ENCODE peak calls at places on chromosomes 3 and 15, in nine cellular contexts. K, P, Q, T, D, U, O, C and V are unnamed samples.
A peak's percentile ranks its signal among the peaks of the same experiment; 100 is the strongest.

GRCh38 chr3:50342818-50343633 is 2.4 kb upstream of the RASSF1 start:
- DNase-seq in K (no peak), P (no peak), Q (no peak), T (no peak), D (no peak), U (no peak), O (no peak), C (no peak), V (no peak)

GRCh38 chr3:122092460-122093165 is 37.5 kb downstream of the CD86 start:
- DNase-seq in K (no peak), P (no peak), Q (peak; percentile 50), T (no peak), D (no peak), U (no peak), O (peak; percentile 33), C (no peak), V (no peak)

GRCh38 chr3:136250862-136251460 is 821 bp downstream of the PCCB start:
- DNase-seq in K (peak; percentile 65), P (peak; percentile 46), Q (peak; percentile 9), T (peak; percentile 14), D (no peak), U (peak; percentile 51), O (peak; percentile 20), C (peak; percentile 48), V (peak; percentile 65)

GRCh38 chr3:69569520-69569919 is 169.7 kb upstream of the MITF start:
- DNase-seq in K (no peak), P (no peak), Q (no peak), T (no peak), D (no peak), U (no peak), O (no peak), C (no peak), V (no peak)

GRCh38 chr3:99355465-99355864 is 282.9 kb upstream of the COL8A1 start:
- DNase-seq in K (no peak), P (no peak), Q (no peak), T (no peak), D (no peak), U (no peak), O (no peak), C (no peak), V (no peak)

GRCh38 chr3:69079269-69080159 is 651 bp downstream of the UBA3 start:
- DNase-seq in K (no peak), P (no peak), Q (no peak), T (peak; percentile 19), D (no peak), U (no peak), O (no peak), C (peak; percentile 14), V (no peak)

GRCh38 chr15:63523306-63523990 is 19.1 kb downstream of the USP3 start:
- DNase-seq in K (no peak), P (no peak), Q (no peak), T (no peak), D (no peak), U (no peak), O (no peak), C (no peak), V (no peak)

GRCh38 chr15:62782100-62782791 is 260.3 kb upstream of the TPM1 start:
- DNase-seq in K (peak; percentile 12), P (peak; percentile 9), Q (no peak), T (no peak), D (no peak), U (no peak), O (peak; percentile 80), C (peak; percentile 74), V (peak; percentile 17)

GRCh38 chr3:138950701-138951100 is 3.7 kb downstream of the FOXL2NB start:
- DNase-seq in K (no peak), P (no peak), Q (no peak), T (no peak), D (no peak), U (no peak), O (no peak), C (no peak), V (no peak)

GRCh38 chr3:194675680-194676079 is 3.7 kb upstream of the LSG1 start:
- DNase-seq in K (no peak), P (no peak), Q (no peak), T (no peak), D (no peak), U (no peak), O (no peak), C (no peak), V (no peak)

GRCh38 chr15:68526269-68526668 is 52.5 kb upstream of the CORO2B start:
- DNase-seq in K (no peak), P (no peak), Q (no peak), T (no peak), D (no peak), U (no peak), O (no peak), C (no peak), V (no peak)

GRCh38 chr15:50128266-50128665 is 9.2 kb upstream of the ATP8B4 start:
- DNase-seq in K (peak; percentile 11), P (no peak), Q (no peak), T (no peak), D (no peak), U (no peak), O (no peak), C (no peak), V (no peak)

GRCh38 chr15:44195151-44195740 is at the start of gene FRMD5:
- DNase-seq in K (peak; percentile 84), P (peak; percentile 98), Q (peak; percentile 87), T (peak; percentile 72), D (peak; percentile 66), U (peak; percentile 88), O (peak; percentile 90), C (peak; percentile 97), V (peak; percentile 88)

GRCh38 chr15:42063122-42063848 is 31.1 kb downstream of the PLA2G4D start:
- DNase-seq in K (no peak), P (no peak), Q (no peak), T (no peak), D (no peak), U (no peak), O (no peak), C (no peak), V (no peak)

GRCh38 chr3:194265505-194265892 is 85.6 kb downstream of the CPN2 start:
- DNase-seq in K (peak; percentile 71), P (peak; percentile 62), Q (no peak), T (no peak), D (no peak), U (no peak), O (peak; percentile 34), C (peak; percentile 49), V (peak; percentile 50)

GRCh38 chr3:14418670-14419250 is 16.4 kb downstream of the SLC6A6 start:
- DNase-seq in K (no peak), P (no peak), Q (no peak), T (no peak), D (no peak), U (no peak), O (no peak), C (no peak), V (no peak)

GRCh38 chr3:79766474-79767193 is 1.2 kb downstream of the ROBO1 start:
- DNase-seq in K (no peak), P (no peak), Q (no peak), T (no peak), D (no peak), U (no peak), O (no peak), C (peak; percentile 13), V (no peak)

GRCh38 chr3:29240248-29240647 is 40.6 kb upstream of the RBMS3 start:
- DNase-seq in K (no peak), P (no peak), Q (no peak), T (no peak), D (no peak), U (no peak), O (peak; percentile 28), C (no peak), V (no peak)

GRCh38 chr3:170811515-170811914 is 58.5 kb downstream of the RPL22L1 start:
- DNase-seq in K (no peak), P (no peak), Q (no peak), T (no peak), D (no peak), U (no peak), O (peak; percentile 54), C (no peak), V (no peak)